ENCODE peak calls at places on chromosomes 6 and 20, in four cellular contexts. O is H1, R is K562, E is HCT116. F is an unnamed sample.

GRCh38 chr6:100101656-100102055 is 107.6 kb upstream of the MCHR2 start:
- DNase-seq in O (no peak), R (no peak), E (no peak), F (no peak)

GRCh38 chr6:129248976-129249375 is 366.0 kb downstream of the LAMA2 start:
- DNase-seq in O (no peak), R (no peak), E (no peak), F (no peak)

GRCh38 chr20:33262658-33263065 is 20.4 kb upstream of the BPIFB1 start:
- DNase-seq in O (peak), R (peak), E (peak), F (peak)

GRCh38 chr20:53343433-53343832 is 250.2 kb downstream of the ZNF217 start:
- DNase-seq in O (no peak), R (no peak), E (no peak), F (no peak)

GRCh38 chr6:151448623-151449022 is 3.3 kb downstream of the RMND1 start:
- DNase-seq in O (no peak), R (no peak), E (no peak), F (no peak)

GRCh38 chr20:24567508-24567907 is 98.1 kb downstream of the SYNDIG1 start:
- DNase-seq in O (no peak), R (no peak), E (no peak), F (no peak)

GRCh38 chr6:44062105-44062770 is 65.0 kb downstream of the MRPL14 start:
- DNase-seq in O (no peak), R (no peak), E (no peak), F (no peak)

GRCh38 chr20:9597547-9597946 is 83.2 kb downstream of the LAMP5 start:
- DNase-seq in O (no peak), R (no peak), E (no peak), F (no peak)

GRCh38 chr6:85362652-85363310 is 87.1 kb upstream of the NT5E start:
- DNase-seq in O (no peak), R (no peak), E (no peak), F (no peak)

GRCh38 chr6:3830806-3831205 is 18.4 kb upstream of the FAM50B start:
- DNase-seq in O (no peak), R (no peak), E (no peak), F (no peak)

GRCh38 chr6:51382838-51383237 is 564.2 kb downstream of the TFAP2B start:
- DNase-seq in O (no peak), R (no peak), E (no peak), F (no peak)

GRCh38 chr6:119523546-119523945 is 174.0 kb upstream of the MAN1A1 start:
- DNase-seq in O (no peak), R (no peak), E (no peak), F (no peak)

GRCh38 chr20:16444056-16444777 is 129.0 kb downstream of the KIF16B start:
- DNase-seq in O (no peak), R (no peak), E (no peak), F (no peak)

GRCh38 chr6:51725155-51725554 is 362.3 kb downstream of the PKHD1 start:
- DNase-seq in O (no peak), R (no peak), E (no peak), F (no peak)

GRCh38 chr20:60467078-60467477 is 508.9 kb downstream of the CDH26 start:
- DNase-seq in O (no peak), R (no peak), E (no peak), F (no peak)

GRCh38 chr6:116616757-116617093 is 446 bp downstream of the RSPH4A start:
- DNase-seq in O (no peak), R (peak), E (no peak), F (no peak)

GRCh38 chr6:3750324-3751018 is 1.0 kb downstream of the PXDC1 start:
- DNase-seq in O (no peak), R (no peak), E (no peak), F (no peak)

GRCh38 chr6:24229694-24230093 is 103.7 kb downstream of the NRSN1 start:
- DNase-seq in O (no peak), R (no peak), E (no peak), F (no peak)

GRCh38 chr6:36906539-36906938 is 20.8 kb downstream of the C6orf89 start:
- DNase-seq in O (no peak), R (no peak), E (no peak), F (no peak)

GRCh38 chr6:6758915-6759654 is 170.6 kb downstream of the LY86 start:
- DNase-seq in O (no peak), R (peak), E (peak), F (peak)

GRCh38 chr6:4801491-4802118 is 25.4 kb downstream of the CDYL start:
- DNase-seq in O (no peak), R (no peak), E (no peak), F (no peak)

GRCh38 chr20:5719861-5720401 is 30.3 kb upstream of the SHLD1 start:
- DNase-seq in O (no peak), R (peak), E (no peak), F (no peak)

GRCh38 chr20:62501801-62502495 is 26.2 kb upstream of the GATA5 start:
- DNase-seq in O (no peak), R (peak), E (no peak), F (no peak)

GRCh38 chr6:159061805-159062563 is 17.2 kb upstream of the TAGAP start:
- DNase-seq in O (no peak), R (no peak), E (no peak), F (no peak)

GRCh38 chr6:157898169-157898568 is 75.1 kb downstream of the SNX9 start:
- DNase-seq in O (no peak), R (no peak), E (no peak), F (no peak)

GRCh38 chr6:14393910-14394309 is 276.3 kb downstream of the CD83 start:
- DNase-seq in O (no peak), R (no peak), E (no peak), F (no peak)

GRCh38 chr6:45163952-45164766 is 164.0 kb upstream of the RUNX2 start:
- DNase-seq in O (no peak), R (no peak), E (peak), F (no peak)

GRCh38 chr6:6560909-6561308 is 27.6 kb upstream of the LY86 start:
- DNase-seq in O (no peak), R (no peak), E (peak), F (no peak)

GRCh38 chr20:4609511-4609910 is 112.2 kb upstream of the PRND start:
- DNase-seq in O (no peak), R (no peak), E (no peak), F (no peak)

GRCh38 chr6:15907914-15908518 is 220.9 kb upstream of the MYLIP start:
- DNase-seq in O (no peak), R (peak), E (no peak), F (no peak)

GRCh38 chr6:108832738-108833137 is 15.5 kb upstream of the ARMC2 start:
- DNase-seq in O (no peak), R (no peak), E (no peak), F (no peak)

GRCh38 chr6:73710470-73710869 is 14.5 kb downstream of the CD109 start:
- DNase-seq in O (no peak), R (peak), E (peak), F (no peak)

GRCh38 chr6:89413006-89413400 is 930 bp upstream of the RRAGD start:
- DNase-seq in O (no peak), R (no peak), E (no peak), F (no peak)

GRCh38 chr6:89411269-89412070 is 603 bp downstream of the RRAGD start:
- DNase-seq in O (no peak), R (no peak), E (no peak), F (no peak)

GRCh38 chr6:89411019-89411268 is 1.1 kb downstream of the RRAGD start:
- DNase-seq in O (no peak), R (no peak), E (no peak), F (no peak)

GRCh38 chr6:89414215-89414614 is 2.1 kb upstream of the RRAGD start:
- DNase-seq in O (no peak), R (no peak), E (no peak), F (no peak)

GRCh38 chr6:89412071-89413005 is at the start of gene RRAGD:
- DNase-seq in O (no peak), R (peak), E (peak), F (no peak)
- TF ChIP-seq ZNF274 in O (no peak), R (no peak), E (no peak), F (no peak)

DNA sequence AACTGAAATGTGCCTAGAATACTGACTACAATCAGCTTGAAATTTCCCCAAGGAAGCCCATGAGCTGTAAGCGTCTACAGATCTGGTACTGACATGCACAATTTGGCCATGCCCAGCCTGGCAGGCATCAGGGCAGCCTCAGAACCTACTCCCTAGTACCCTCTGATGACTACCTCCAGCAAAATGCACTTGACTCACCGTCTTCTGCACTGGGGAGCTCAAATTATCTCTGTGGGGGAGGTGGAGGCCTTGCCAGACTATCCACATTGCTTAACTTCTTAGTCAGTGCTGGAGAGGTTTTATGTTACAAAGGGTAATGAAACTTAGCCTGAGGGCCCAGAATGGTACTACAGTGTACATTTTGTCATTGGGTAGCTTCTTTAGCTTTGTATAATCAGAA is 126.0 kb upstream of the ADGRF1 start:
- DNase-seq in O (no peak), R (peak), E (peak), F (no peak)
- TF ChIP-seq ZNF274 in O (no peak), R (no peak), E (no peak), F (no peak)

DNA sequence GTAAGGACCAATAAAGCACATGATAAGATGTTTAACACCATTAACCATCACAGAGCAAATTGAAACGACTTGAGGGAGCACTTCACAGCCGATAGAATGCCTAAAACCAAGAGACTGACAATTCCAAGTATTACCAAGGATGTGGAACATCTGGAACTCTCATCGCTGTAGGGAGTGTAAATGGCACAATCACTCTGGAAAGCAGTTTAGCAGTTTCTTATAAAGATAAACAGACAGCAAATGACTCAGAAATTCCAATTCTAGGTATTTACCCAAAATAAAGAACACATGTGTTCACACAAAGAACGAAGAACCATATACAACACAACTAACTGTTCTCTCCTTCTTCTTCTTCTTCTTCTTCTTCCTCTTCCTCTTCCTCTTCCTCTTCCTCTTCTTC is 8.5 kb upstream of the UBD start:
- DNase-seq in O (no peak), R (no peak), E (no peak), F (no peak)
- TF ChIP-seq ZNF274 in O (no peak), R (no peak), E (no peak), F (no peak)

GRCh38 chr20:58627212-58628072 is 23.6 kb upstream of the STX16 start:
- DNase-seq in O (no peak), R (no peak), E (no peak), F (no peak)
- TF ChIP-seq ZNF274 in O (no peak), R (no peak), E (no peak), F (no peak)

DNA sequence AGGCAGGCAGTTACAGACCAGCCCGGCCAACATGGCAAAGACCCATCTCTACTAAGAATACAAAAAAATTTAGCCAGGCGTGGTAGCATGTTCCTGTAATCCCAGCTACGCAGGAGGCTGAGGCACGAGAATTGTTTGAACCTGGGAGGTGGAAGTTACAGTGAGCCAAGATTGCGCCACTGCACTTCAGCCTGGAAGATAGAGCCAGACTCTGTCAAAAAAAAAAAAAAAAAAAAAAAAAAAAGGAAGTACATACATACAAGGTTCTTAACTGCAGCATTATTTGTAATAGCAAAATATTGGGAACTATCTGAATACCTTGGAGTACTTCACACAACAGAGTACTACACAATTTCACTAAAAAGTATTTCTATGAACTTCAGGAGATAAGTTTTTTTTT is 183.5 kb upstream of the OLIG3 start:
- DNase-seq in O (no peak), R (no peak), E (no peak), F (no peak)
- TF ChIP-seq ZNF274 in O (no peak), R (no peak), E (no peak), F (no peak)

GRCh38 chr20:44181611-44182010 is 5.4 kb downstream of the JPH2 start:
- DNase-seq in O (no peak), R (no peak), E (no peak), F (no peak)
- TF ChIP-seq ZNF274 in O (no peak), R (no peak), E (no peak), F (no peak)

GRCh38 chr6:30752164-30752927 is 8.0 kb upstream of the IER3 start:
- DNase-seq in O (no peak), R (peak), E (peak), F (no peak)
- TF ChIP-seq ZNF274 in O (no peak), R (no peak), E (no peak), F (no peak)

DNA sequence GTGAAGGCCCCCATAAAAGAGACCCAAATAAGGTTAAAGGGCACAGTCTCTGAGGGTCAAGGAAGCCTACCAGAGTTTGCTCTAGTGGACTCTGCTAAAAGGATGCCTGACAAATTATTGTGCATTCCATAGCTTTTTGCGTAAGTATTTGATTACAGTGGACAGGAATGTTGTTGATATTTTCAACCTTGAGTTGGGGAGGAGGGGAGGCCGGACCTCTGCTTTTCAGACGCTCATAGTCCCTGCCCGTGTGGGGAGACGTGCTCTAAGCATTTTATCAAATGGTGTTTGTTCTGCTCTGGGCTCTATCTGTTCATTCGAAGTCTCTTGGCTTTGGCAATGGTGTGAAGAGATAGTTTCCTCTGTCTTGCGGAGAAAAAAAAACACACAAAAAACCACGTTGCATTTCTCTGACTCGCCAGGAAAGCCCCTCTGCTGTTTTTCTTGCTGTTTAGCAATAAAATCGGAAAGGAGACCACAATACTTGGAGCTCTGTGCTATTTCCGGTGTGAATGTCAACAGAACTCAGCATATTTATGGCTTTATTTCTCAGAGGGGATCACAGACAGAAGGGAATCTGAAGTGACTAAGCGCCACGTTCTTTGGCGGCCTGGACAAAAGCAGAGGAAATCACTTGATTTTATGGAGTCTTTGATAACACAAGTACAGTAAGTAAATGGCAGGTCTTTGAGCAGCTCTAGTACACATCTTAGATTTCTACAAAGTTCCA is 159.8 kb downstream of the ZFP64 start:
- DNase-seq in O (no peak), R (no peak), E (no peak), F (no peak)
- TF ChIP-seq ZNF274 in O (no peak), R (no peak), E (no peak), F (no peak)

DNA sequence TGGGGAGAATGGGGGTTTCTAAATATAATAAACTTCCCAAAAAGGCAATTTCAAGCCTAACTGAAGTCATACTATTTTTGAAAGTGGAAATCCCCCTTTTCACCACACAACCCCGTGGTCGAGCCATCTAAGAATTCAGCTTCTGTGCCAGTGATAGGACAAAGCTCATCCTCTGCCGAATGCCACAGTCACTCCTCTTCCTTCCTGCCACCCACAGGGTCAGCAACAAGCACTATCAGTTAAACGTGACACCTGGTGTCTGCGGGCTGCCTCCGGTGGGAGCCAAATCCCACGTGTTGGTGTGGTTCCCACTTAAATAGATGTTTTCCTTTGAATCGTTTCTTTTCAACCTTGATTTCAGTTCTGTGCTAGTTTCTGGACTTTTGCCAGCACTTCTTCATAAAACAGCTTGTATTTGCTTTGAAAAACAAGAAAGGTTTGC is 60.7 kb downstream of the TNFAIP3 start:
- DNase-seq in O (no peak), R (peak), E (no peak), F (no peak)
- TF ChIP-seq ZNF274 in O (no peak), R (no peak), E (no peak), F (no peak)

F was measured in NT2/D1.